ENCODE peak calls at places on chromosomes 5 and 9, in nine cellular contexts. One of them, this sample, is unnamed. For H3K79me2, the result is how much of the 10 kb centered on the place peaks cover.

GRCh38 chr5:17224858-17225436 is 7.5 kb downstream of the BASP1 start:
- DNase-seq in SK-N-SH: no peak
- DNase-seq in PC-3: no peak
- DNase-seq in HCT116: no peak
- DNase-seq in hepatocyte: no peak
- DNase-seq in GM23248: peak
- DNase-seq in GM23338: no peak
- DNase-seq in OCI-LY7: peak
- DNase-seq in MM.1S: no peak
- DNase-seq in this sample: no peak

GRCh38 chr9:23117621-23118020 is 671.0 kb downstream of the DMRTA1 start:
- DNase-seq in hepatocyte: peak
- DNase-seq in SK-N-SH: no peak
- DNase-seq in OCI-LY7: no peak
- DNase-seq in HCT116: no peak
- DNase-seq in GM23248: peak
- DNase-seq in PC-3: peak
- DNase-seq in MM.1S: no peak
- DNase-seq in GM23338: no peak
- DNase-seq in this sample: no peak

GRCh38 chr5:173191561-173191960 is 43.4 kb downstream of the NKX2-5 start:
- DNase-seq in OCI-LY7: no peak
- DNase-seq in PC-3: no peak
- DNase-seq in MM.1S: no peak
- DNase-seq in GM23338: no peak
- DNase-seq in HCT116: no peak
- DNase-seq in SK-N-SH: no peak
- DNase-seq in GM23248: no peak
- DNase-seq in hepatocyte: no peak
- DNase-seq in this sample: no peak

GRCh38 chr9:108534741-108535140 is 321.0 kb downstream of the ACTL7B start:
- DNase-seq in OCI-LY7: no peak
- DNase-seq in GM23338: no peak
- DNase-seq in GM23248: peak
- DNase-seq in hepatocyte: no peak
- DNase-seq in MM.1S: no peak
- DNase-seq in HCT116: peak
- DNase-seq in SK-N-SH: no peak
- DNase-seq in PC-3: peak
- DNase-seq in this sample: no peak

GRCh38 chr9:98520221-98520920 is 188.4 kb downstream of the GABBR2 start:
- DNase-seq in GM23248: peak
- DNase-seq in MM.1S: no peak
- DNase-seq in SK-N-SH: no peak
- DNase-seq in hepatocyte: no peak
- DNase-seq in HCT116: no peak
- DNase-seq in GM23338: no peak
- DNase-seq in PC-3: no peak
- DNase-seq in OCI-LY7: no peak
- DNase-seq in this sample: no peak

GRCh38 chr9:108234811-108235210 is 621.0 kb downstream of the ACTL7B start:
- DNase-seq in PC-3: no peak
- DNase-seq in MM.1S: no peak
- DNase-seq in GM23338: no peak
- DNase-seq in HCT116: no peak
- DNase-seq in OCI-LY7: no peak
- DNase-seq in hepatocyte: no peak
- DNase-seq in SK-N-SH: no peak
- DNase-seq in GM23248: no peak
- DNase-seq in this sample: no peak

GRCh38 chr9:129671519-129671918 is 6.1 kb downstream of the PRRX2 start:
- DNase-seq in GM23338: no peak
- DNase-seq in PC-3: no peak
- DNase-seq in OCI-LY7: no peak
- DNase-seq in HCT116: no peak
- DNase-seq in hepatocyte: no peak
- DNase-seq in MM.1S: no peak
- DNase-seq in GM23248: peak
- DNase-seq in SK-N-SH: no peak
- DNase-seq in this sample: no peak

GRCh38 chr9:5425006-5425628 is 12.6 kb downstream of the PLGRKT start:
- DNase-seq in hepatocyte: no peak
- DNase-seq in HCT116: no peak
- DNase-seq in SK-N-SH: peak
- DNase-seq in OCI-LY7: peak
- DNase-seq in GM23338: peak
- DNase-seq in MM.1S: peak
- DNase-seq in PC-3: peak
- DNase-seq in GM23248: peak
- DNase-seq in this sample: peak

GRCh38 chr9:110619831-110620230 is 40.3 kb upstream of the SVEP1 start:
- DNase-seq in PC-3: no peak
- DNase-seq in OCI-LY7: no peak
- DNase-seq in hepatocyte: no peak
- DNase-seq in HCT116: no peak
- DNase-seq in SK-N-SH: no peak
- DNase-seq in MM.1S: no peak
- DNase-seq in GM23338: no peak
- DNase-seq in GM23248: peak
- DNase-seq in this sample: no peak

GRCh38 chr9:6641961-6642360 is 3.6 kb downstream of the GLDC start:
- DNase-seq in GM23338: no peak
- DNase-seq in SK-N-SH: no peak
- DNase-seq in hepatocyte: no peak
- DNase-seq in GM23248: no peak
- DNase-seq in HCT116: no peak
- DNase-seq in PC-3: no peak
- DNase-seq in MM.1S: no peak
- DNase-seq in OCI-LY7: no peak
- DNase-seq in this sample: no peak

GRCh38 chr5:90289837-90290236 is 119.7 kb downstream of the CETN3 start:
- DNase-seq in GM23338: peak
- DNase-seq in GM23248: no peak
- DNase-seq in HCT116: no peak
- DNase-seq in hepatocyte: no peak
- DNase-seq in PC-3: no peak
- DNase-seq in SK-N-SH: no peak
- DNase-seq in OCI-LY7: no peak
- DNase-seq in MM.1S: no peak
- DNase-seq in this sample: no peak

GRCh38 chr5:179180921-179181645 is 120.9 kb downstream of the ZNF354C start:
- DNase-seq in SK-N-SH: no peak
- DNase-seq in GM23248: no peak
- DNase-seq in OCI-LY7: no peak
- DNase-seq in MM.1S: no peak
- DNase-seq in hepatocyte: no peak
- DNase-seq in HCT116: no peak
- DNase-seq in GM23338: no peak
- DNase-seq in PC-3: no peak
- DNase-seq in this sample: no peak

GRCh38 chr5:96226941-96227552 is 206.0 kb downstream of the PCSK1 start:
- DNase-seq in MM.1S: no peak
- DNase-seq in GM23338: no peak
- DNase-seq in OCI-LY7: no peak
- DNase-seq in PC-3: peak
- DNase-seq in GM23248: peak
- DNase-seq in hepatocyte: peak
- DNase-seq in SK-N-SH: no peak
- DNase-seq in HCT116: no peak
- DNase-seq in this sample: peak

GRCh38 chr9:126127591-126127990 is 199.0 kb upstream of the MVB12B start:
- DNase-seq in OCI-LY7: no peak
- DNase-seq in hepatocyte: no peak
- DNase-seq in GM23248: no peak
- DNase-seq in PC-3: no peak
- DNase-seq in HCT116: no peak
- DNase-seq in MM.1S: no peak
- DNase-seq in SK-N-SH: peak
- DNase-seq in GM23338: no peak
- DNase-seq in this sample: no peak

GRCh38 chr5:82584631-82585030 is 306.5 kb upstream of the RPS23 start:
- DNase-seq in SK-N-SH: no peak
- DNase-seq in PC-3: no peak
- DNase-seq in HCT116: no peak
- DNase-seq in hepatocyte: no peak
- DNase-seq in MM.1S: no peak
- DNase-seq in GM23248: no peak
- DNase-seq in GM23338: no peak
- DNase-seq in OCI-LY7: no peak
- DNase-seq in this sample: no peak
- TF ChIP-seq EZH2phosphoT487 in SK-N-SH: no peak
- TF ChIP-seq EZH2phosphoT487 in PC-3: no peak
- TF ChIP-seq EZH2phosphoT487 in HCT116: no peak
- TF ChIP-seq EZH2phosphoT487 in hepatocyte: no peak
- TF ChIP-seq EZH2phosphoT487 in MM.1S: no peak
- TF ChIP-seq EZH2phosphoT487 in GM23248: no peak
- TF ChIP-seq EZH2phosphoT487 in GM23338: no peak
- TF ChIP-seq EZH2phosphoT487 in OCI-LY7: no peak
- TF ChIP-seq EZH2phosphoT487 in this sample: no peak

GRCh38 chr9:127915801-127916664 is 808 bp downstream of the ST6GALNAC4 start:
- DNase-seq in MM.1S: peak
- DNase-seq in OCI-LY7: peak
- DNase-seq in GM23248: peak
- DNase-seq in hepatocyte: no peak
- DNase-seq in HCT116: no peak
- DNase-seq in GM23338: no peak
- DNase-seq in SK-N-SH: no peak
- DNase-seq in PC-3: no peak
- DNase-seq in this sample: no peak

GRCh38 chr9:127918201-127919107 is 1.6 kb upstream of the ST6GALNAC4 start:
- DNase-seq in GM23338: peak
- DNase-seq in GM23248: peak
- DNase-seq in MM.1S: no peak
- DNase-seq in HCT116: no peak
- DNase-seq in PC-3: peak
- DNase-seq in hepatocyte: no peak
- DNase-seq in OCI-LY7: peak
- DNase-seq in SK-N-SH: peak
- DNase-seq in this sample: peak

GRCh38 chr9:127919253-127919815 is 2.5 kb upstream of the ST6GALNAC4 start:
- DNase-seq in hepatocyte: peak
- DNase-seq in OCI-LY7: no peak
- DNase-seq in MM.1S: no peak
- DNase-seq in SK-N-SH: no peak
- DNase-seq in GM23338: no peak
- DNase-seq in HCT116: peak
- DNase-seq in PC-3: peak
- DNase-seq in GM23248: peak
- DNase-seq in this sample: no peak

GRCh38 chr9:127916665-127917581 is at the start of gene ST6GALNAC4:
- DNase-seq in hepatocyte: peak
- DNase-seq in SK-N-SH: peak
- DNase-seq in GM23338: peak
- DNase-seq in MM.1S: peak
- DNase-seq in GM23248: peak
- DNase-seq in OCI-LY7: peak
- DNase-seq in HCT116: no peak
- DNase-seq in PC-3: peak
- DNase-seq in this sample: peak

GRCh38 chr9:127917603-127918002 is 762 bp upstream of the ST6GALNAC4 start:
- DNase-seq in SK-N-SH: no peak
- DNase-seq in hepatocyte: no peak
- DNase-seq in PC-3: no peak
- DNase-seq in GM23248: no peak
- DNase-seq in OCI-LY7: peak
- DNase-seq in GM23338: no peak
- DNase-seq in HCT116: no peak
- DNase-seq in MM.1S: peak
- DNase-seq in this sample: no peak
- H3K79me2 ChIP-seq in SK-N-SH: under half
- H3K79me2 ChIP-seq in hepatocyte: under half
- H3K79me2 ChIP-seq in PC-3: under half
- H3K79me2 ChIP-seq in GM23248: under half
- H3K79me2 ChIP-seq in OCI-LY7: under half
- H3K79me2 ChIP-seq in GM23338: under half
- H3K79me2 ChIP-seq in HCT116: under half
- H3K79me2 ChIP-seq in MM.1S: under half
- H3K79me2 ChIP-seq in this sample: under half

DNA sequence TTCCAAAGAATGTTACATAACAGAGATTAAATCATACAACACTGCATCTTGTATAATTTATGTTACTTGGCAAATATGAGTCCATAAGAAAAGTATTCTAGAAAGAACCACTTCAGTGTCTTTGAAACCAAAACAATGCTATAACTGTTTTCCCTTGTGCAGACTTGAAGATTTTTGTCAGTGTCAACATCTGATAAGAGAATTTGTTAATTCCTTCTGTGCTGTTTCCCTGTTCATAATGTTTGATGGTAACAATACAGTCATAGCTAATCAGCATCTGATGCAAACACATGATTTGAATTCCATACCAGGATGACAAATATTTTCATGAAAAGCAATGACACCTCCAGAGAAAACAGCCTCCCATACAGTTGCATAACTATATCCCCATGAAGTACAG is 306.8 kb downstream of the SEMA5A start:
- DNase-seq in GM23248: peak
- DNase-seq in MM.1S: no peak
- DNase-seq in SK-N-SH: no peak
- DNase-seq in GM23338: no peak
- DNase-seq in OCI-LY7: no peak
- DNase-seq in hepatocyte: no peak
- DNase-seq in PC-3: peak
- DNase-seq in HCT116: no peak
- DNase-seq in this sample: no peak
- TF ChIP-seq EZH2phosphoT487 in GM23248: no peak
- TF ChIP-seq EZH2phosphoT487 in MM.1S: no peak
- TF ChIP-seq EZH2phosphoT487 in SK-N-SH: no peak
- TF ChIP-seq EZH2phosphoT487 in GM23338: no peak
- TF ChIP-seq EZH2phosphoT487 in OCI-LY7: no peak
- TF ChIP-seq EZH2phosphoT487 in hepatocyte: no peak
- TF ChIP-seq EZH2phosphoT487 in PC-3: no peak
- TF ChIP-seq EZH2phosphoT487 in HCT116: no peak
- TF ChIP-seq EZH2phosphoT487 in this sample: no peak

GRCh38 chr9:21837501-21837900 is 35.1 kb downstream of the MTAP start:
- DNase-seq in MM.1S: no peak
- DNase-seq in GM23338: no peak
- DNase-seq in PC-3: peak
- DNase-seq in GM23248: no peak
- DNase-seq in HCT116: no peak
- DNase-seq in SK-N-SH: no peak
- DNase-seq in OCI-LY7: no peak
- DNase-seq in hepatocyte: no peak
- DNase-seq in this sample: no peak

GRCh38 chr9:21835111-21835510 is 32.7 kb downstream of the MTAP start:
- DNase-seq in hepatocyte: no peak
- DNase-seq in SK-N-SH: no peak
- DNase-seq in GM23338: no peak
- DNase-seq in PC-3: no peak
- DNase-seq in HCT116: no peak
- DNase-seq in GM23248: no peak
- DNase-seq in MM.1S: no peak
- DNase-seq in OCI-LY7: no peak
- DNase-seq in this sample: no peak

GRCh38 chr9:21833090-21833801 is 30.8 kb downstream of the MTAP start:
- DNase-seq in hepatocyte: no peak
- DNase-seq in OCI-LY7: peak
- DNase-seq in SK-N-SH: no peak
- DNase-seq in GM23248: no peak
- DNase-seq in MM.1S: no peak
- DNase-seq in GM23338: no peak
- DNase-seq in HCT116: no peak
- DNase-seq in PC-3: no peak
- DNase-seq in this sample: no peak

GRCh38 chr9:21840647-21841046 is 38.2 kb downstream of the MTAP start:
- DNase-seq in GM23248: no peak
- DNase-seq in HCT116: no peak
- DNase-seq in hepatocyte: no peak
- DNase-seq in PC-3: no peak
- DNase-seq in GM23338: no peak
- DNase-seq in SK-N-SH: no peak
- DNase-seq in OCI-LY7: no peak
- DNase-seq in MM.1S: no peak
- DNase-seq in this sample: no peak

GRCh38 chr9:21836437-21837161 is 34.2 kb downstream of the MTAP start:
- DNase-seq in OCI-LY7: no peak
- DNase-seq in MM.1S: no peak
- DNase-seq in hepatocyte: peak
- DNase-seq in HCT116: peak
- DNase-seq in SK-N-SH: no peak
- DNase-seq in GM23338: no peak
- DNase-seq in PC-3: peak
- DNase-seq in GM23248: peak
- DNase-seq in this sample: no peak
- H3K79me2 ChIP-seq in OCI-LY7: under half
- H3K79me2 ChIP-seq in MM.1S: under half
- H3K79me2 ChIP-seq in hepatocyte: under half
- H3K79me2 ChIP-seq in HCT116: half or more
- H3K79me2 ChIP-seq in SK-N-SH: under half
- H3K79me2 ChIP-seq in GM23338: under half
- H3K79me2 ChIP-seq in PC-3: half or more
- H3K79me2 ChIP-seq in GM23248: half or more
- H3K79me2 ChIP-seq in this sample: under half

This sample was measured in neural progenitor cell.